ENCODE peak calls at places on chromosomes 5 and 9, in ten cellular contexts. One of them, this sample, is unnamed. For H4K20me1, the result is how much of the 10 kb centered on the place peaks cover.

GRCh38 chr5:151234476-151235238 is 10.8 kb upstream of the CCDC69 start:
- DNase-seq in astrocyte: peak
- DNase-seq in endothelial cell of umbilical vein: no peak
- DNase-seq in PC-3: no peak
- DNase-seq in SK-N-SH: no peak
- DNase-seq in PC-9: peak
- DNase-seq in H1: no peak
- DNase-seq in HepG2: peak
- DNase-seq in fibroblast of lung: peak
- DNase-seq in IMR-90: peak
- DNase-seq in this sample: no peak

GRCh38 chr5:130386155-130386554 is 481.9 kb downstream of the CHSY3 start:
- DNase-seq in astrocyte: no peak
- DNase-seq in endothelial cell of umbilical vein: peak
- DNase-seq in PC-3: no peak
- DNase-seq in SK-N-SH: no peak
- DNase-seq in PC-9: no peak
- DNase-seq in H1: no peak
- DNase-seq in HepG2: no peak
- DNase-seq in fibroblast of lung: no peak
- DNase-seq in IMR-90: no peak
- DNase-seq in this sample: no peak

GRCh38 chr9:92247296-92247695 is 46.2 kb downstream of the IARS1 start:
- DNase-seq in astrocyte: no peak
- DNase-seq in endothelial cell of umbilical vein: no peak
- DNase-seq in PC-3: no peak
- DNase-seq in SK-N-SH: no peak
- DNase-seq in PC-9: no peak
- DNase-seq in H1: no peak
- DNase-seq in HepG2: no peak
- DNase-seq in fibroblast of lung: peak
- DNase-seq in IMR-90: peak
- DNase-seq in this sample: no peak

GRCh38 chr9:111597852-111598729 is 1.4 kb downstream of the PTGR1 start:
- DNase-seq in astrocyte: peak
- DNase-seq in endothelial cell of umbilical vein: peak
- DNase-seq in PC-3: peak
- DNase-seq in SK-N-SH: peak
- DNase-seq in PC-9: peak
- DNase-seq in H1: peak
- DNase-seq in HepG2: peak
- DNase-seq in fibroblast of lung: peak
- DNase-seq in IMR-90: peak
- DNase-seq in this sample: no peak

GRCh38 chr5:54820346-54820745 is 165.0 kb downstream of the ESM1 start:
- DNase-seq in astrocyte: peak
- DNase-seq in endothelial cell of umbilical vein: peak
- DNase-seq in PC-3: no peak
- DNase-seq in SK-N-SH: no peak
- DNase-seq in PC-9: no peak
- DNase-seq in H1: no peak
- DNase-seq in HepG2: no peak
- DNase-seq in fibroblast of lung: peak
- DNase-seq in IMR-90: peak
- DNase-seq in this sample: no peak

GRCh38 chr5:95042040-95042439 is 242.9 kb downstream of the MCTP1 start:
- DNase-seq in astrocyte: no peak
- DNase-seq in endothelial cell of umbilical vein: no peak
- DNase-seq in PC-3: peak
- DNase-seq in SK-N-SH: no peak
- DNase-seq in PC-9: no peak
- DNase-seq in H1: no peak
- DNase-seq in HepG2: no peak
- DNase-seq in fibroblast of lung: no peak
- DNase-seq in IMR-90: no peak
- DNase-seq in this sample: no peak

GRCh38 chr5:154366353-154366752 is 79.4 kb upstream of the SAP30L start:
- DNase-seq in astrocyte: peak
- DNase-seq in endothelial cell of umbilical vein: peak
- DNase-seq in PC-3: no peak
- DNase-seq in SK-N-SH: no peak
- DNase-seq in PC-9: no peak
- DNase-seq in H1: no peak
- DNase-seq in HepG2: peak
- DNase-seq in fibroblast of lung: peak
- DNase-seq in IMR-90: peak
- DNase-seq in this sample: no peak

GRCh38 chr9:89605181-89606048 is 603 bp downstream of the GADD45G start:
- DNase-seq in astrocyte: peak
- DNase-seq in endothelial cell of umbilical vein: peak
- DNase-seq in PC-3: peak
- DNase-seq in SK-N-SH: peak
- DNase-seq in PC-9: no peak
- DNase-seq in H1: no peak
- DNase-seq in HepG2: no peak
- DNase-seq in fibroblast of lung: peak
- DNase-seq in IMR-90: peak
- DNase-seq in this sample: no peak

GRCh38 chr9:71286146-71286545 is 164.7 kb upstream of the TRPM3 start:
- DNase-seq in astrocyte: no peak
- DNase-seq in endothelial cell of umbilical vein: no peak
- DNase-seq in PC-3: no peak
- DNase-seq in SK-N-SH: no peak
- DNase-seq in PC-9: no peak
- DNase-seq in H1: no peak
- DNase-seq in HepG2: no peak
- DNase-seq in fibroblast of lung: no peak
- DNase-seq in IMR-90: no peak
- DNase-seq in this sample: no peak

GRCh38 chr9:120689860-120690259 is 24.4 kb downstream of the MEGF9 start:
- DNase-seq in astrocyte: peak
- DNase-seq in endothelial cell of umbilical vein: peak
- DNase-seq in PC-3: no peak
- DNase-seq in SK-N-SH: no peak
- DNase-seq in PC-9: no peak
- DNase-seq in H1: no peak
- DNase-seq in HepG2: no peak
- DNase-seq in fibroblast of lung: peak
- DNase-seq in IMR-90: peak
- DNase-seq in this sample: no peak

GRCh38 chr5:88398316-88398715 is 129.7 kb upstream of the TMEM161B start:
- DNase-seq in astrocyte: peak
- DNase-seq in endothelial cell of umbilical vein: no peak
- DNase-seq in PC-3: no peak
- DNase-seq in SK-N-SH: no peak
- DNase-seq in PC-9: no peak
- DNase-seq in H1: no peak
- DNase-seq in HepG2: no peak
- DNase-seq in fibroblast of lung: peak
- DNase-seq in IMR-90: no peak
- DNase-seq in this sample: no peak

GRCh38 chr9:134376386-134377142 is 50.3 kb downstream of the RXRA start:
- DNase-seq in astrocyte: no peak
- DNase-seq in endothelial cell of umbilical vein: peak
- DNase-seq in PC-3: no peak
- DNase-seq in SK-N-SH: no peak
- DNase-seq in PC-9: no peak
- DNase-seq in H1: no peak
- DNase-seq in HepG2: peak
- DNase-seq in fibroblast of lung: no peak
- DNase-seq in IMR-90: no peak
- DNase-seq in this sample: no peak

GRCh38 chr9:134375011-134375390 is 48.7 kb downstream of the RXRA start:
- DNase-seq in astrocyte: peak
- DNase-seq in endothelial cell of umbilical vein: no peak
- DNase-seq in PC-3: no peak
- DNase-seq in SK-N-SH: no peak
- DNase-seq in PC-9: no peak
- DNase-seq in H1: no peak
- DNase-seq in HepG2: no peak
- DNase-seq in fibroblast of lung: peak
- DNase-seq in IMR-90: no peak
- DNase-seq in this sample: no peak

GRCh38 chr9:134374301-134375010 is 48.2 kb downstream of the RXRA start:
- DNase-seq in astrocyte: no peak
- DNase-seq in endothelial cell of umbilical vein: no peak
- DNase-seq in PC-3: no peak
- DNase-seq in SK-N-SH: peak
- DNase-seq in PC-9: no peak
- DNase-seq in H1: no peak
- DNase-seq in HepG2: no peak
- DNase-seq in fibroblast of lung: no peak
- DNase-seq in IMR-90: no peak
- DNase-seq in this sample: no peak

GRCh38 chr9:134377143-134377484 is 50.9 kb downstream of the RXRA start:
- DNase-seq in astrocyte: no peak
- DNase-seq in endothelial cell of umbilical vein: no peak
- DNase-seq in PC-3: no peak
- DNase-seq in SK-N-SH: no peak
- DNase-seq in PC-9: no peak
- DNase-seq in H1: no peak
- DNase-seq in HepG2: no peak
- DNase-seq in fibroblast of lung: no peak
- DNase-seq in IMR-90: no peak
- DNase-seq in this sample: no peak

DNA sequence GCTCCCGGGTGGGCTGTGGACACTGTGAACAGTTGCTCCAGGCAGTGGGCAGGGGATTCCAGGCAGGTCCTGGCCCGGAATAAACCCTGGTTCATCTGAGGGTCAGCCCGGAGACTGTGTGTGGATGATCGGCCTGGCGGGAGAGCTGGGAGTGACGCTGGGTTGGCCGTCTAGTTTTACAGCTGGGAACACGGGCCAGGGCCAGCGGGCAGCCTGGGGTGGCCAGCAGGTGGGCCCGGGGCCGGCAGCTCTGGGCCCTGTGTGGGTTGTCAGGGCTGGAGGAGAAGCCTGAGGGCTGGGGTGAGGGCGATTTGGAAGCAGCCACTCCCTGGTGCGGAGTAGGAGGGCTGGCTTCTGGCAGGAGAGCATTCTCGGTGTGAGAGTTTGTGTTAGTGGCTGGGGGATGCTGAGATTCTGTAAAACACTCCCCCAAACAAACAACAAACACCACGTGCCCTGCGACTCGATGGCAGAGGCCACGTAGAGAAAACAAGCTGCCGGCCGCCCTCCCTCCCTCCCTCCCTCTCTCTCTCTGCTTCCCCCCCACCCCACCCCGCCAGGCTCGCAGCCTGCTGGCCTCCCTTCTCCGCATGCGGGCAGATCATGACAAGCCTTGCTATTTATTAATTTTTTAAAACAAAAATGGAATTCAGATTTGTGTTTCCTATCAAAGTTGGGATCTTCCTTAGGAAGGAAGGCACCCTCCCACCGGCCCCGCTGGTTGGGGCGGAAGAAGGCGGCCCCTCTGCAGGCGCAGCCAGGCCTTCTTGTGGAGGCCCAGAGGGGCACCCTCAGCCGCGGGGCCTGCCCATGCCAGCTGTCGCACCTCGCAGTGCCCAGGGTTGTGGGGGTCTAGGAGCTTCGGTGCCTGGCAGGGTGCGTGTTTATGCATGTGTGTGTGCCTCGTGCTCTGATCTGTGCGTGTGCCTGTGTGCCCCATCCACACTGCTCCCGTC is 49.5 kb downstream of the RXRA start:
- DNase-seq in astrocyte: peak
- DNase-seq in endothelial cell of umbilical vein: peak
- DNase-seq in PC-3: no peak
- DNase-seq in SK-N-SH: peak
- DNase-seq in PC-9: no peak
- DNase-seq in H1: no peak
- DNase-seq in HepG2: no peak
- DNase-seq in fibroblast of lung: peak
- DNase-seq in IMR-90: no peak
- DNase-seq in this sample: no peak
- H4K20me1 ChIP-seq in astrocyte: half or more
- H4K20me1 ChIP-seq in endothelial cell of umbilical vein: under half
- H4K20me1 ChIP-seq in PC-3: under half
- H4K20me1 ChIP-seq in SK-N-SH: half or more
- H4K20me1 ChIP-seq in PC-9: under half
- H4K20me1 ChIP-seq in H1: under half
- H4K20me1 ChIP-seq in HepG2: under half
- H4K20me1 ChIP-seq in fibroblast of lung: under half
- H4K20me1 ChIP-seq in IMR-90: half or more
- H4K20me1 ChIP-seq in this sample: under half

DNA sequence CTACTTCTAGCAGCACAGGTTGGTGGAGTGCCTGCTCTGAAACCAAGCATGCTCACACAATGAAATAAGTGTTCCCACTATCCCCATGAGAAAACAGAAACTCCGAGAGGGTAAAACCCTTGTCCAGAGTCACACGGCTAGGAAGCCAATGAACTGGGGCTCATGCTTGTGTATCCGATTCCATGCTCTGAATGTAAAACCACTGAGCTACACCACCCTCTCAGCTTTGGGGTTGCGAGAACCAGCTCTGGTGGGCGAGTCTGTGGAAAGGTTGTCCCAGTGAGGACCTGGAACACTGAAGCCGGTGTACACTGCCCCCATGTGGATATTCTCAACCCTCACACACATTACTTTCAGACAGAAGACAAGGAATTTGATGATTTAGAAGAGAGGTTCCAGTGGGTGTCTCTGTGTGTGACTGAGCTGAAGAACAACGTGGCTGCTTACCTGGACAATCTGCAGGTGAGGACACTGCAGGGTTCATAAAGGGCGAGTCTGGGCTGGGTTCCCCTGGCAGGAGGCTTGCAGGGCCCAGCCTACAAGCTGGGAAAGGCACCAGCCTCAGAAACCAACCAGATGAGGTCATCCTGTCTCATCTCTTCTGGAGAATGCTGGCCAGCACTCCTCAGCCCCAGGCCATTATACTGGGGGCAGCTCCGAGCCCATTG is 37.4 kb downstream of the ARHGEF37 start:
- DNase-seq in astrocyte: peak
- DNase-seq in endothelial cell of umbilical vein: peak
- DNase-seq in PC-3: peak
- DNase-seq in SK-N-SH: peak
- DNase-seq in PC-9: peak
- DNase-seq in H1: no peak
- DNase-seq in HepG2: peak
- DNase-seq in fibroblast of lung: peak
- DNase-seq in IMR-90: peak
- DNase-seq in this sample: peak
- H3K27ac ChIP-seq in astrocyte: no peak
- H3K27ac ChIP-seq in endothelial cell of umbilical vein: no peak
- H3K27ac ChIP-seq in PC-3: peak
- H3K27ac ChIP-seq in SK-N-SH: no peak
- H3K27ac ChIP-seq in PC-9: peak
- H3K27ac ChIP-seq in H1: no peak
- H3K27ac ChIP-seq in HepG2: no peak
- H3K27ac ChIP-seq in fibroblast of lung: no peak
- H3K27ac ChIP-seq in IMR-90: no peak
- H3K27ac ChIP-seq in this sample: peak

GRCh38 chr9:133370680-133371079 is 5.2 kb downstream of the SURF4 start:
- DNase-seq in astrocyte: no peak
- DNase-seq in endothelial cell of umbilical vein: no peak
- DNase-seq in PC-3: no peak
- DNase-seq in SK-N-SH: no peak
- DNase-seq in PC-9: no peak
- DNase-seq in H1: no peak
- DNase-seq in HepG2: no peak
- DNase-seq in fibroblast of lung: no peak
- DNase-seq in IMR-90: no peak
- DNase-seq in this sample: no peak
- H4K20me1 ChIP-seq in astrocyte: half or more
- H4K20me1 ChIP-seq in endothelial cell of umbilical vein: under half
- H4K20me1 ChIP-seq in PC-3: under half
- H4K20me1 ChIP-seq in SK-N-SH: half or more
- H4K20me1 ChIP-seq in PC-9: half or more
- H4K20me1 ChIP-seq in H1: half or more
- H4K20me1 ChIP-seq in HepG2: half or more
- H4K20me1 ChIP-seq in fibroblast of lung: under half
- H4K20me1 ChIP-seq in IMR-90: half or more
- H4K20me1 ChIP-seq in this sample: half or more

GRCh38 chr5:142805339-142805738 is 35.2 kb downstream of the ARHGAP26 start:
- DNase-seq in astrocyte: no peak
- DNase-seq in endothelial cell of umbilical vein: no peak
- DNase-seq in PC-3: no peak
- DNase-seq in SK-N-SH: no peak
- DNase-seq in PC-9: no peak
- DNase-seq in H1: no peak
- DNase-seq in HepG2: no peak
- DNase-seq in fibroblast of lung: no peak
- DNase-seq in IMR-90: no peak
- DNase-seq in this sample: no peak
- H3K27ac ChIP-seq in astrocyte: no peak
- H3K27ac ChIP-seq in endothelial cell of umbilical vein: no peak
- H3K27ac ChIP-seq in PC-3: no peak
- H3K27ac ChIP-seq in SK-N-SH: no peak
- H3K27ac ChIP-seq in PC-9: no peak
- H3K27ac ChIP-seq in H1: no peak
- H3K27ac ChIP-seq in HepG2: no peak
- H3K27ac ChIP-seq in fibroblast of lung: no peak
- H3K27ac ChIP-seq in IMR-90: no peak
- H3K27ac ChIP-seq in this sample: no peak

This sample was measured in keratinocyte.